ENCODE peak calls at places on chromosomes 2 and 18, in ten cellular contexts. One of them, this sample, is unnamed.

GRCh38 chr2:45291283-45291682 is 282.0 kb upstream of the SIX2 start:
- DNase-seq in T-helper 9 cell: no peak
- DNase-seq in small intestine: no peak
- DNase-seq in astrocyte of the spinal cord: peak; percentile 29
- DNase-seq in colonic mucosa: no peak
- DNase-seq in RPMI8226: no peak
- DNase-seq in mesenchymal stem cell: no peak
- DNase-seq in Panc1: no peak
- DNase-seq in spleen: no peak
- DNase-seq in GM23248: peak; percentile 37
- DNase-seq in this sample: no peak

GRCh38 chr18:80200171-80200931 is 47.0 kb downstream of the PARD6G start:
- DNase-seq in colonic mucosa: no peak
- DNase-seq in spleen: no peak
- DNase-seq in astrocyte of the spinal cord: no peak
- DNase-seq in T-helper 9 cell: no peak
- DNase-seq in GM23248: peak; percentile 28
- DNase-seq in small intestine: no peak
- DNase-seq in mesenchymal stem cell: peak; percentile 46
- DNase-seq in Panc1: peak; percentile 42
- DNase-seq in RPMI8226: peak; percentile 70
- DNase-seq in this sample: no peak

GRCh38 chr2:197273485-197273884 is 37.1 kb downstream of the ANKRD44 start:
- DNase-seq in mesenchymal stem cell: no peak
- DNase-seq in colonic mucosa: no peak
- DNase-seq in RPMI8226: no peak
- DNase-seq in spleen: no peak
- DNase-seq in GM23248: no peak
- DNase-seq in small intestine: peak; percentile 18
- DNase-seq in T-helper 9 cell: no peak
- DNase-seq in Panc1: no peak
- DNase-seq in astrocyte of the spinal cord: no peak
- DNase-seq in this sample: no peak

GRCh38 chr2:101500860-101501259 is 25.9 kb upstream of the RFX8 start:
- DNase-seq in spleen: no peak
- DNase-seq in Panc1: no peak
- DNase-seq in astrocyte of the spinal cord: no peak
- DNase-seq in T-helper 9 cell: no peak
- DNase-seq in RPMI8226: no peak
- DNase-seq in GM23248: peak; percentile 47
- DNase-seq in mesenchymal stem cell: no peak
- DNase-seq in small intestine: no peak
- DNase-seq in colonic mucosa: no peak
- DNase-seq in this sample: no peak

GRCh38 chr2:40369619-40370397 is 82.1 kb downstream of the SLC8A1 start:
- DNase-seq in RPMI8226: no peak
- DNase-seq in small intestine: no peak
- DNase-seq in astrocyte of the spinal cord: peak; percentile 80
- DNase-seq in GM23248: peak; percentile 86
- DNase-seq in spleen: no peak
- DNase-seq in T-helper 9 cell: no peak
- DNase-seq in mesenchymal stem cell: no peak
- DNase-seq in Panc1: no peak
- DNase-seq in colonic mucosa: no peak
- DNase-seq in this sample: peak; percentile 20

GRCh38 chr2:60366178-60366577 is 187.3 kb downstream of the BCL11A start:
- DNase-seq in GM23248: no peak
- DNase-seq in RPMI8226: peak; percentile 19
- DNase-seq in Panc1: no peak
- DNase-seq in T-helper 9 cell: no peak
- DNase-seq in small intestine: no peak
- DNase-seq in spleen: no peak
- DNase-seq in astrocyte of the spinal cord: no peak
- DNase-seq in colonic mucosa: no peak
- DNase-seq in mesenchymal stem cell: no peak
- DNase-seq in this sample: no peak

GRCh38 chr2:888906-889566 is 61.6 kb upstream of the SNTG2 start:
- DNase-seq in T-helper 9 cell: no peak
- DNase-seq in colonic mucosa: no peak
- DNase-seq in mesenchymal stem cell: no peak
- DNase-seq in Panc1: no peak
- DNase-seq in GM23248: no peak
- DNase-seq in small intestine: no peak
- DNase-seq in RPMI8226: no peak
- DNase-seq in spleen: no peak
- DNase-seq in astrocyte of the spinal cord: no peak
- DNase-seq in this sample: no peak

GRCh38 chr18:49111191-49111988 is 160.6 kb upstream of the SMAD7 start:
- DNase-seq in astrocyte of the spinal cord: no peak
- DNase-seq in RPMI8226: no peak
- DNase-seq in mesenchymal stem cell: no peak
- DNase-seq in T-helper 9 cell: no peak
- DNase-seq in spleen: no peak
- DNase-seq in colonic mucosa: no peak
- DNase-seq in GM23248: peak; percentile 10
- DNase-seq in small intestine: no peak
- DNase-seq in Panc1: no peak
- DNase-seq in this sample: no peak

GRCh38 chr18:31645411-31645810 is 39.0 kb downstream of the B4GALT6 start:
- DNase-seq in small intestine: no peak
- DNase-seq in RPMI8226: no peak
- DNase-seq in Panc1: no peak
- DNase-seq in GM23248: no peak
- DNase-seq in T-helper 9 cell: no peak
- DNase-seq in spleen: no peak
- DNase-seq in mesenchymal stem cell: no peak
- DNase-seq in colonic mucosa: no peak
- DNase-seq in astrocyte of the spinal cord: no peak
- DNase-seq in this sample: no peak

GRCh38 chr2:60247471-60247870 is 306.0 kb downstream of the BCL11A start:
- DNase-seq in astrocyte of the spinal cord: no peak
- DNase-seq in spleen: no peak
- DNase-seq in Panc1: no peak
- DNase-seq in T-helper 9 cell: no peak
- DNase-seq in small intestine: no peak
- DNase-seq in GM23248: no peak
- DNase-seq in mesenchymal stem cell: no peak
- DNase-seq in RPMI8226: no peak
- DNase-seq in colonic mucosa: no peak
- DNase-seq in this sample: no peak

GRCh38 chr2:20593072-20594034 is 57.5 kb downstream of the HS1BP3 start:
- DNase-seq in mesenchymal stem cell: peak; percentile 97
- DNase-seq in small intestine: no peak
- DNase-seq in RPMI8226: no peak
- DNase-seq in Panc1: no peak
- DNase-seq in colonic mucosa: no peak
- DNase-seq in astrocyte of the spinal cord: peak; percentile 91
- DNase-seq in spleen: peak; percentile 82
- DNase-seq in T-helper 9 cell: no peak
- DNase-seq in GM23248: peak; percentile 90
- DNase-seq in this sample: peak; percentile 30

GRCh38 chr18:8794133-8794986 is 89.0 kb downstream of the MTCL1 start:
- DNase-seq in colonic mucosa: peak; percentile 48
- DNase-seq in RPMI8226: no peak
- DNase-seq in astrocyte of the spinal cord: peak; percentile 90
- DNase-seq in Panc1: no peak
- DNase-seq in small intestine: peak; percentile 93
- DNase-seq in spleen: no peak
- DNase-seq in mesenchymal stem cell: no peak
- DNase-seq in GM23248: peak; percentile 73
- DNase-seq in T-helper 9 cell: no peak
- DNase-seq in this sample: no peak

GRCh38 chr2:40451926-40452605 is at the start of gene SLC8A1:
- DNase-seq in GM23248: peak; percentile 78
- DNase-seq in astrocyte of the spinal cord: no peak
- DNase-seq in spleen: peak; percentile 85
- DNase-seq in Panc1: no peak
- DNase-seq in colonic mucosa: no peak
- DNase-seq in small intestine: peak; percentile 29
- DNase-seq in RPMI8226: peak; percentile 41
- DNase-seq in mesenchymal stem cell: peak; percentile 35
- DNase-seq in T-helper 9 cell: no peak
- DNase-seq in this sample: no peak

GRCh38 chr18:66640431-66640830 is 36.5 kb upstream of the CDH19 start:
- DNase-seq in spleen: peak; percentile 44
- DNase-seq in T-helper 9 cell: no peak
- DNase-seq in GM23248: no peak
- DNase-seq in astrocyte of the spinal cord: no peak
- DNase-seq in small intestine: no peak
- DNase-seq in colonic mucosa: peak; percentile 20
- DNase-seq in Panc1: no peak
- DNase-seq in mesenchymal stem cell: peak; percentile 38
- DNase-seq in RPMI8226: peak; percentile 28
- DNase-seq in this sample: no peak

GRCh38 chr2:46032996-46033395 is 264.2 kb upstream of the EPAS1 start:
- DNase-seq in astrocyte of the spinal cord: no peak
- DNase-seq in colonic mucosa: no peak
- DNase-seq in T-helper 9 cell: no peak
- DNase-seq in Panc1: no peak
- DNase-seq in mesenchymal stem cell: no peak
- DNase-seq in RPMI8226: no peak
- DNase-seq in GM23248: no peak
- DNase-seq in spleen: no peak
- DNase-seq in small intestine: no peak
- DNase-seq in this sample: no peak

GRCh38 chr2:126971481-126972271 is 73.0 kb downstream of the TEX51 start:
- DNase-seq in astrocyte of the spinal cord: peak; percentile 48
- DNase-seq in spleen: peak; percentile 92
- DNase-seq in GM23248: peak; percentile 83
- DNase-seq in Panc1: peak; percentile 20
- DNase-seq in small intestine: peak; percentile 54
- DNase-seq in mesenchymal stem cell: peak; percentile 64
- DNase-seq in T-helper 9 cell: peak; percentile 45
- DNase-seq in colonic mucosa: peak; percentile 63
- DNase-seq in RPMI8226: peak; percentile 70
- DNase-seq in this sample: peak; percentile 48

GRCh38 chr18:48164096-48164475 is 233.6 kb upstream of the SMAD2 start:
- DNase-seq in small intestine: no peak
- DNase-seq in RPMI8226: no peak
- DNase-seq in colonic mucosa: no peak
- DNase-seq in GM23248: no peak
- DNase-seq in spleen: no peak
- DNase-seq in T-helper 9 cell: no peak
- DNase-seq in Panc1: no peak
- DNase-seq in astrocyte of the spinal cord: no peak
- DNase-seq in mesenchymal stem cell: no peak
- DNase-seq in this sample: no peak

GRCh38 chr2:13919981-13920382 is 712.5 kb upstream of the LRATD1 start:
- DNase-seq in T-helper 9 cell: no peak
- DNase-seq in mesenchymal stem cell: no peak
- DNase-seq in astrocyte of the spinal cord: peak; percentile 5
- DNase-seq in small intestine: no peak
- DNase-seq in colonic mucosa: no peak
- DNase-seq in Panc1: no peak
- DNase-seq in spleen: no peak
- DNase-seq in RPMI8226: no peak
- DNase-seq in GM23248: peak; percentile 51
- DNase-seq in this sample: no peak

GRCh38 chr2:221254281-221254680 is 317.8 kb downstream of the EPHA4 start:
- DNase-seq in small intestine: no peak
- DNase-seq in spleen: no peak
- DNase-seq in Panc1: no peak
- DNase-seq in mesenchymal stem cell: no peak
- DNase-seq in T-helper 9 cell: no peak
- DNase-seq in colonic mucosa: no peak
- DNase-seq in astrocyte of the spinal cord: no peak
- DNase-seq in GM23248: no peak
- DNase-seq in RPMI8226: no peak
- DNase-seq in this sample: no peak

GRCh38 chr2:215299337-215299859 is 12.5 kb upstream of the ATIC start:
- DNase-seq in T-helper 9 cell: no peak
- DNase-seq in colonic mucosa: no peak
- DNase-seq in astrocyte of the spinal cord: no peak
- DNase-seq in GM23248: no peak
- DNase-seq in Panc1: no peak
- DNase-seq in RPMI8226: no peak
- DNase-seq in mesenchymal stem cell: peak; percentile 16
- DNase-seq in spleen: peak; percentile 40
- DNase-seq in small intestine: no peak
- DNase-seq in this sample: no peak

GRCh38 chr2:219769044-219770030 is 141.9 kb downstream of the SLC4A3 start:
- DNase-seq in colonic mucosa: no peak
- DNase-seq in T-helper 9 cell: no peak
- DNase-seq in mesenchymal stem cell: no peak
- DNase-seq in Panc1: no peak
- DNase-seq in RPMI8226: no peak
- DNase-seq in GM23248: peak; percentile 50
- DNase-seq in astrocyte of the spinal cord: peak; percentile 3
- DNase-seq in small intestine: no peak
- DNase-seq in spleen: no peak
- DNase-seq in this sample: no peak

GRCh38 chr2:101745711-101746694 is 48.5 kb downstream of the MAP4K4 start:
- DNase-seq in T-helper 9 cell: no peak
- DNase-seq in RPMI8226: no peak
- DNase-seq in Panc1: no peak
- DNase-seq in GM23248: peak; percentile 87
- DNase-seq in mesenchymal stem cell: peak; percentile 68
- DNase-seq in colonic mucosa: no peak
- DNase-seq in astrocyte of the spinal cord: peak; percentile 86
- DNase-seq in spleen: no peak
- DNase-seq in small intestine: no peak
- DNase-seq in this sample: peak; percentile 46

GRCh38 chr2:13488965-13489364 is 772.2 kb downstream of the TRIB2 start:
- DNase-seq in spleen: no peak
- DNase-seq in GM23248: no peak
- DNase-seq in mesenchymal stem cell: no peak
- DNase-seq in colonic mucosa: no peak
- DNase-seq in T-helper 9 cell: no peak
- DNase-seq in astrocyte of the spinal cord: peak; percentile 6
- DNase-seq in small intestine: no peak
- DNase-seq in Panc1: no peak
- DNase-seq in RPMI8226: no peak
- DNase-seq in this sample: no peak

GRCh38 chr2:80238692-80239469 is 65.7 kb downstream of the LRRTM1 start:
- DNase-seq in mesenchymal stem cell: peak; percentile 29
- DNase-seq in colonic mucosa: peak; percentile 63
- DNase-seq in small intestine: peak; percentile 56
- DNase-seq in T-helper 9 cell: no peak
- DNase-seq in GM23248: peak; percentile 42
- DNase-seq in spleen: no peak
- DNase-seq in RPMI8226: peak; percentile 37
- DNase-seq in astrocyte of the spinal cord: no peak
- DNase-seq in Panc1: peak; percentile 13
- DNase-seq in this sample: peak; percentile 39

GRCh38 chr2:54966165-54966819 is 84.0 kb downstream of the RTN4 start:
- DNase-seq in RPMI8226: peak; percentile 62
- DNase-seq in mesenchymal stem cell: no peak
- DNase-seq in astrocyte of the spinal cord: no peak
- DNase-seq in colonic mucosa: no peak
- DNase-seq in T-helper 9 cell: no peak
- DNase-seq in GM23248: no peak
- DNase-seq in spleen: no peak
- DNase-seq in Panc1: no peak
- DNase-seq in small intestine: peak; percentile 23
- DNase-seq in this sample: no peak

GRCh38 chr2:84800194-84800805 is 80.6 kb downstream of the TRABD2A start:
- DNase-seq in T-helper 9 cell: no peak
- DNase-seq in mesenchymal stem cell: no peak
- DNase-seq in colonic mucosa: no peak
- DNase-seq in RPMI8226: no peak
- DNase-seq in spleen: no peak
- DNase-seq in GM23248: no peak
- DNase-seq in astrocyte of the spinal cord: no peak
- DNase-seq in small intestine: no peak
- DNase-seq in Panc1: no peak
- DNase-seq in this sample: no peak

This sample was measured in COLO829.